ENCODE peak calls at places on chromosomes 13 and 19, in four cellular contexts. D, Y, J and Q are unnamed samples.

GRCh38 chr19:55113570-55114039 is 3.8 kb downstream of the PPP1R12C start:
- DNase-seq in D (no peak), Y (no peak), J (no peak), Q (peak)

GRCh38 chr13:36353001-36353400 is 6.8 kb upstream of the SPART start:
- DNase-seq in D (no peak), Y (no peak), J (no peak), Q (no peak)

GRCh38 chr13:67769987-67770341 is 539.8 kb upstream of the PCDH9 start:
- DNase-seq in D (no peak), Y (no peak), J (no peak), Q (no peak)

GRCh38 chr19:49149652-49150105 is 5.5 kb downstream of the HRC start:
- DNase-seq in D (peak), Y (no peak), J (no peak), Q (peak)

GRCh38 chr19:41698746-41699230 is 9.6 kb upstream of the CEACAM5 start:
- DNase-seq in D (no peak), Y (no peak), J (no peak), Q (no peak)

GRCh38 chr19:46963093-46963734 is 56.4 kb upstream of the NPAS1 start:
- DNase-seq in D (no peak), Y (no peak), J (no peak), Q (no peak)

GRCh38 chr13:112781881-112782361 is 92.1 kb downstream of the ATP11A start:
- DNase-seq in D (no peak), Y (no peak), J (no peak), Q (peak)

GRCh38 chr13:51262501-51263211 is 40.5 kb downstream of the FAM124A start:
- DNase-seq in D (no peak), Y (no peak), J (no peak), Q (no peak)

GRCh38 chr13:113410472-113411201 is 42.7 kb downstream of the ADPRHL1 start:
- DNase-seq in D (peak), Y (no peak), J (no peak), Q (no peak)

GRCh38 chr13:98214008-98214643 is 37.1 kb upstream of the RNF113B start:
- DNase-seq in D (peak), Y (no peak), J (no peak), Q (no peak)

GRCh38 chr13:43804461-43805070 is 17.8 kb upstream of the ENOX1 start:
- DNase-seq in D (peak), Y (no peak), J (no peak), Q (no peak)

GRCh38 chr13:52783943-52784342 is 44.3 kb upstream of the CNMD start:
- DNase-seq in D (no peak), Y (no peak), J (no peak), Q (no peak)

GRCh38 chr13:66835040-66835628 is 395.0 kb downstream of the PCDH9 start:
- DNase-seq in D (no peak), Y (no peak), J (no peak), Q (peak)

GRCh38 chr19:58382997-58383603 is 2.3 kb upstream of the ZNF837 start:
- DNase-seq in D (no peak), Y (no peak), J (no peak), Q (no peak)

GRCh38 chr13:27481766-27482165 is 31.4 kb upstream of the MTIF3 start:
- DNase-seq in D (peak), Y (no peak), J (peak), Q (no peak)

GRCh38 chr13:90882551-90882950 is 464.9 kb upstream of the MIR17HG start:
- DNase-seq in D (no peak), Y (no peak), J (no peak), Q (no peak)

GRCh38 chr13:99985886-99986527 is 4.4 kb downstream of the ZIC2 start:
- DNase-seq in D (no peak), Y (no peak), J (no peak), Q (no peak)

GRCh38 chr13:67402546-67402945 is 172.4 kb upstream of the PCDH9 start:
- DNase-seq in D (no peak), Y (no peak), J (no peak), Q (no peak)

GRCh38 chr13:45500492-45501174 is 35.9 kb downstream of the COG3 start:
- DNase-seq in D (peak), Y (no peak), J (no peak), Q (no peak)

GRCh38 chr13:92255533-92255932 is 857.1 kb downstream of the GPC5 start:
- DNase-seq in D (no peak), Y (no peak), J (no peak), Q (no peak)

GRCh38 chr13:37640499-37640898 is 41.9 kb upstream of the POSTN start:
- DNase-seq in D (peak), Y (no peak), J (no peak), Q (no peak)

GRCh38 chr19:41887711-41888382 is 4.9 kb downstream of the ARHGEF1 start:
- DNase-seq in D (peak), Y (peak), J (peak), Q (peak)

GRCh38 chr19:17348700-17349099 is 11.3 kb downstream of the GTPBP3 start:
- DNase-seq in D (peak), Y (no peak), J (no peak), Q (no peak)

GRCh38 chr13:73984949-73985691 is 149.1 kb downstream of the KLF12 start:
- DNase-seq in D (no peak), Y (peak), J (peak), Q (no peak)

GRCh38 chr13:48268019-48268418 is 35.0 kb downstream of the ITM2B start:
- DNase-seq in D (no peak), Y (no peak), J (no peak), Q (no peak)

GRCh38 chr19:11465605-11466004 is 15.2 kb downstream of the ELAVL3 start:
- DNase-seq in D (no peak), Y (no peak), J (no peak), Q (no peak)

GRCh38 chr13:112965573-112966115 is 3.4 kb upstream of the MCF2L start:
- DNase-seq in D (no peak), Y (no peak), J (no peak), Q (no peak)

GRCh38 chr13:113427562-113428468 is 25.5 kb downstream of the ADPRHL1 start:
- DNase-seq in D (no peak), Y (no peak), J (no peak), Q (no peak)

GRCh38 chr19:11091343-11092153 is 2.3 kb downstream of the LDLR start:
- DNase-seq in D (peak), Y (no peak), J (no peak), Q (no peak)

GRCh38 chr13:34993470-34993869 is 51.4 kb downstream of the NBEA start:
- DNase-seq in D (peak), Y (no peak), J (no peak), Q (no peak)

GRCh38 chr19:40347476-40348124 is 597 bp downstream of the C19orf47 start:
- DNase-seq in D (no peak), Y (no peak), J (no peak), Q (no peak)

GRCh38 chr13:19960673-19961015 is 2.1 kb downstream of the ZMYM2 start:
- DNase-seq in D (peak), Y (no peak), J (no peak), Q (no peak)